ENCODE peak calls at places on chromosomes 2 and 18, in four cellular contexts. D is astrocyte of the spinal cord, P is right lobe of liver, M is body of pancreas. R is an unnamed sample.

GRCh38 chr2:24117902-24118301 is 5.2 kb downstream of the PFN4 start:
- DNase-seq in M (no peak), D (no peak), P (no peak), R (no peak)

GRCh38 chr2:1481406-1482252 is 68.4 kb downstream of the TPO start:
- DNase-seq in M (no peak), D (no peak), P (no peak), R (no peak)

GRCh38 chr2:215498411-215498810 is 62.5 kb upstream of the FN1 start:
- DNase-seq in D (peak), M (no peak), P (no peak), R (peak)

GRCh38 chr2:210195066-210195852 is 24.1 kb upstream of the KANSL1L start:
- DNase-seq in M (peak), D (peak), P (peak), R (peak)

GRCh38 chr2:21267232-21267835 is 143.6 kb downstream of the TDRD15 start:
- DNase-seq in D (no peak), M (no peak), P (no peak), R (no peak)

GRCh38 chr2:71629273-71629672 is 175.9 kb downstream of the DYSF start:
- DNase-seq in M (no peak), P (no peak), D (no peak), R (no peak)

GRCh38 chr2:20514596-20515269 is 67.9 kb downstream of the RHOB start:
- DNase-seq in P (no peak), M (no peak), D (peak), R (peak)

GRCh38 chr2:50466694-50467093 is 565.2 kb downstream of the NRXN1 start:
- DNase-seq in D (no peak), M (no peak), P (no peak), R (no peak)

GRCh38 chr2:190759749-190760213 is 110.9 kb downstream of the NAB1 start:
- DNase-seq in M (no peak), P (no peak), D (peak), R (peak)

GRCh38 chr2:180677200-180677599 is 303.2 kb upstream of the UBE2E3 start:
- DNase-seq in P (no peak), M (no peak), D (no peak), R (no peak)

GRCh38 chr18:34643982-34644381 is 66.1 kb upstream of the DTNA start:
- DNase-seq in M (no peak), P (no peak), D (peak), R (peak)

GRCh38 chr2:140457483-140457882 is 1673.3 kb downstream of the LRP1B start:
- DNase-seq in D (no peak), P (no peak), M (no peak), R (no peak)

GRCh38 chr2:9638532-9638931 is 7.7 kb upstream of the YWHAQ start:
- DNase-seq in P (peak), M (peak), D (peak), R (peak)

GRCh38 chr2:20447437-20448245 is 767 bp downstream of the RHOB start:
- DNase-seq in D (peak), P (peak), M (peak), R (peak)

GRCh38 chr2:46814160-46814559 is 101.4 kb downstream of the MCFD2 start:
- DNase-seq in D (peak), P (peak), M (no peak), R (peak)

GRCh38 chr18:34809697-34810096 is 99.6 kb downstream of the DTNA start:
- DNase-seq in M (peak), D (peak), P (peak), R (peak)

GRCh38 chr2:85542777-85543176 is 3.8 kb downstream of the MAT2A start:
- DNase-seq in M (no peak), D (no peak), P (no peak), R (no peak)

GRCh38 chr2:57598552-57598951 is 448.1 kb upstream of the VRK2 start:
- DNase-seq in M (no peak), P (no peak), D (no peak), R (no peak)

GRCh38 chr2:41319437-41319836 is 728.4 kb upstream of the PKDCC start:
- DNase-seq in D (no peak), P (no peak), M (no peak), R (no peak)

GRCh38 chr2:202022755-202023154 is 10.9 kb upstream of the FZD7 start:
- DNase-seq in P (no peak), M (no peak), D (no peak), R (no peak)

GRCh38 chr2:100214265-100214961 is 72.0 kb upstream of the AFF3 start:
- DNase-seq in M (no peak), P (peak), D (no peak), R (no peak)

GRCh38 chr2:144512421-144513272 is 7.3 kb downstream of the ZEB2 start:
- DNase-seq in D (peak), M (no peak), P (no peak), R (peak)

GRCh38 chr2:111227716-111228141 is 107.0 kb downstream of the BCL2L11 start:
- DNase-seq in D (peak), P (no peak), M (no peak), R (peak)

GRCh38 chr2:226887940-226888339 is 52.1 kb downstream of the RHBDD1 start:
- DNase-seq in D (no peak), M (no peak), P (no peak), R (peak)

GRCh38 chr18:9362869-9363268 is 28.3 kb downstream of the TWSG1 start:
- DNase-seq in P (no peak), D (no peak), M (no peak), R (no peak)

GRCh38 chr2:61543062-61543461 is 4.9 kb upstream of the XPO1 start:
- DNase-seq in D (no peak), P (no peak), M (no peak), R (no peak)

GRCh38 chr2:201175971-201176570 is 6.9 kb upstream of the CASP10 start:
- DNase-seq in D (no peak), P (no peak), M (peak), R (no peak)

GRCh38 chr2:207316906-207317305 is 151.2 kb upstream of the KLF7 start:
- DNase-seq in M (no peak), D (no peak), P (no peak), R (no peak)

GRCh38 chr18:27447530-27447929 is 262.4 kb upstream of the CHST9 start:
- DNase-seq in M (no peak), P (no peak), D (no peak), R (no peak)

GRCh38 chr2:186806591-186806990 is 42.4 kb downstream of the ZSWIM2 start:
- DNase-seq in M (no peak), P (no peak), D (no peak), R (no peak)

GRCh38 chr2:27041708-27042107 is 8.9 kb downstream of the TMEM214 start:
- DNase-seq in D (peak), M (no peak), P (no peak), R (no peak)

GRCh38 chr2:234840336-234840735 is 111.5 kb upstream of the SH3BP4 start:
- DNase-seq in D (peak), P (no peak), M (peak), R (peak)

GRCh38 chr2:193442293-193442692 is 1247.6 kb upstream of the TMEFF2 start:
- DNase-seq in D (no peak), M (no peak), P (no peak), R (no peak)

GRCh38 chr2:46001741-46002506 is 295.3 kb upstream of the EPAS1 start:
- DNase-seq in M (no peak), P (no peak), D (peak), R (peak)

GRCh38 chr2:118539290-118539689 is 308.2 kb downstream of the EN1 start:
- DNase-seq in M (peak), P (no peak), D (peak), R (peak)

GRCh38 chr18:48929212-48929612 is 21.6 kb downstream of the SMAD7 start:
- DNase-seq in D (no peak), P (no peak), M (no peak), R (no peak)

GRCh38 chr2:215434447-215435260 is 1.2 kb downstream of the FN1 start:
- DNase-seq in M (no peak), P (no peak), D (peak), R (peak)

GRCh38 chr18:55321268-55322175 is 266.5 kb downstream of the TCF4 start:
- DNase-seq in D (peak), P (peak), M (peak), R (peak)

DNA sequence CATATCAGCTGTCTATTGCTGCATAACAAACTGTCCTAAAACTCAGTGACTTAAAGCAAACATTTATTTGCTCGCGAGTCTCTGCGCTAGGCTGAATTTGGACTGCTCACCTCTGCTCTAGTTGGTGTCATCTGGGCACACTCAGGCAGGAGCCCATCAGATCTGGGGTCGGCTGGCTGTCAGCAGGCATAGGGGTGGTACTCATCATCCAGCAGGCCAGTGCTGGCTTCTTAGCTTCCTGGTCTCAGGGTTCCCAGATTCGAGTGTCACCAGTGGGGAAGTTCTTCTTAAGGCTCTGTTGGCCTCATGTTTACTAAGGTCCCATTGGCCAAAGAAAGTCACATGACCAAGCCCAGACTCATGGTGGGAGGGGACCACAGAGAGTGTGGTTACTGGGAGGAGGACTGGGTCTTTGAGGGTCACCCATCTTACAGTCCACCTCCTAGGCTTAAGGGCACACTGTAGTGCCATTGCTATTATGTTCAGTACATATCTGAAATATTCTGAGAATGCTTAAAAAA is 71.6 kb upstream of the ATG16L1 start:
- DNase-seq in P (no peak), M (no peak), D (no peak), R (no peak)
- H3K4me3 ChIP-seq in P (no peak), M (no peak), D (no peak), R (no peak)

DNA sequence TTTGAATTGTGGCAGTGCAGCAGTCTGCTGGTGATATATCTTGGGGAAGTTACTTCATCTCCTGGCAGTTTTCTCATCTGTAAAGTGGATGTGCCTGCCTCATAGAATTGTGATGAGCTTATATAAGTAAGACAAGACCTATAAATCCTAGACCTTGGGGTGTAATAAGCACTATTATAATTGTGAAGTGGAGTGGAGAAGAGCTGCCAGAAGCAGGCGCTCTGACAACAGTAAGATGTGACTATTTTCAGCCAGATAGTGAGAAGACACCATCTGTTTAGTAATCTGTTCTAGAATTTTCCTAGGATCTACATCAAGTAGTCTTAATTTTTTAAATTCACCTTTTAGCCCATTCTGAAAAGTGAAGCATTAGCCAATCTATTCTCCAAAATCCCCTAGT is 85.6 kb upstream of the TSPYL6 start:
- DNase-seq in D (no peak), M (no peak), P (no peak), R (peak)
- TF ChIP-seq CTCF in D (peak), M (no peak), P (no peak), R (peak)

GRCh38 chr2:72923833-72924352 is 6.6 kb downstream of the EMX1 start:
- DNase-seq in M (no peak), P (no peak), D (no peak), R (no peak)
- H3K4me3 ChIP-seq in M (no peak), P (no peak), D (no peak), R (no peak)

DNA sequence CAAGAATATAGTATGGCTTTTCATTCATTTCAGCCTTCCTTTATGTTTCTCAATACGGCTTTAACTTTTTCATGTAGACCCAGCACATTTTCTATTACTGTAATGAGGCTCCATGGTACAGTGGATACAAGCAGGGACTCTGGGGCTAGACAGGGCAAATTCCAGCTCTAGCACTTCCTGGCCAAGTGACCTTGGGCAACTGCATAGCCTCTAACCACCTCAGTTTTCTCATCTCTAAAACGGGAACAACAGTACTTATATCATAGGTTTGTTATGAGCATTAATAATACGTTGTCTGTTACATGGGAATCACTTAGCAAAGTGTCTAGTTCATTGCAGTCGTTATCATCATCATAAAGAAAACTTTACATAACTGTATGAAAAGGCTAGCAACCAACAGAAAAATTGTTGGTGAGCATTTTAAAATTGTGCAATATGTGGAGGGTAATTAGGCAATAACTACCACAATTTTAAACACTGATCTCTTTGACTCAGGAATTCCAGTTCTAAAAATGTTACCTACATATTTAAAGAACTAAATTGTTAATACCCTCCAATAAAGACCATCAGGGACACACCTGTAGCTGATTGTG is 13.7 kb upstream of the RMDN2 start:
- DNase-seq in D (no peak), M (no peak), P (no peak), R (peak)
- TF ChIP-seq CTCF in D (no peak), M (no peak), P (no peak), R (no peak)

GRCh38 chr18:77248873-77249582 is 620 bp upstream of the GALR1 start:
- DNase-seq in D (no peak), M (no peak), P (no peak), R (no peak)

GRCh38 chr18:77250501-77250925 is 865 bp downstream of the GALR1 start:
- DNase-seq in M (no peak), P (no peak), D (no peak), R (no peak)

GRCh38 chr18:77249583-77250500 is at the start of gene GALR1:
- DNase-seq in D (no peak), P (no peak), M (no peak), R (peak)

GRCh38 chr18:77250926-77251729 is 1.5 kb downstream of the GALR1 start:
- DNase-seq in D (no peak), M (no peak), P (no peak), R (no peak)

DNA sequence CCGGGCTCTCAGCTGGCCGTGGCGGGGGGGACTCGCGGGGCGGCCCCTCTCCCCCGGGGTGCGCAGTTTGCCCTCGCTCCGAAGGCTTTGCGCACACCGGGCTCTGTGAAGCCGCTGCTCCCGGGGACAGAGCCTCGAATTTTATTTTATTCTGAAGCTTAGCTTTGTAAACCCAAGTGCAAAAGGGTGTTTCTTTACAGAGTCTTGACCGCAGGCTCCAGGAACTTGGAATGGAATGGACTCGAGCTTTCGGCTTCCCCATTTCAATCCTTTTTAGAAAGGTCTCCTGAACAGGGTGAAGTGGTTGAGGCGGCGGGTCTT is 2.0 kb downstream of the GALR1 start:
- DNase-seq in M (no peak), P (no peak), D (no peak), R (no peak)
- H3K4me3 ChIP-seq in M (no peak), P (no peak), D (no peak), R (no peak)

DNA sequence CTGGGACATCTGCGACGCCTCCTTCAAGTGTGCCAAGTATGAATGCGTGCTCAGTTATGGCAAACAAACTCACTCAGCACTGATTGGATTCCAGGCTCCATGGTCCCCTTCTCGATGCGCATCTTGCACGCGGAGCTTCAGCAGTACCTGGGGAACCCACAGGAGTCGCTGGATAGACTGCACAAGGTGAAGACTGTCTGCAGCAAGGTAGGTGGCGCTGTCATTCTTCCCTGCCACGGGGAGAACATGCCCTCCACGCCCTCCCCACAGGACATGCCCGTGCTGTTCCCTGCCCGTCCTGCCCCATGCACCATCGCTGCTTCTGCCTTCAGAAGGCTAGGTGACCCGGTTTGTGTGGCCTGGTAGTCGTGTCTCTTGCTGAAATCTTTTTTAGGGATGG is 64.2 kb downstream of the TRAPPC12 start:
- DNase-seq in D (no peak), P (no peak), M (no peak), R (no peak)
- TF ChIP-seq CTCF in D (no peak), P (no peak), M (no peak), R (no peak)